ENCODE peak calls at places on chromosome 20, in eight cellular contexts. One of them, this sample, is unnamed.

GRCh38 chr20:35698298-35699126 is 640 bp downstream of the NFS1 start:
- DNase-seq in prostate gland: peak; percentile 10
- DNase-seq in AG10803: no peak
- DNase-seq in ascending aorta: no peak
- DNase-seq in fibroblast of mammary gland: no peak
- DNase-seq in MV-4-11: no peak
- DNase-seq in iris pigment epithelial cell: no peak
- DNase-seq in Right ventricle myocardium superior: no peak
- DNase-seq in this sample: peak; percentile 39

GRCh38 chr20:63979549-63980316 is at the start of gene SAMD10:
- DNase-seq in MV-4-11: peak; percentile 77
- DNase-seq in AG10803: no peak
- DNase-seq in Right ventricle myocardium superior: peak; percentile 64
- DNase-seq in fibroblast of mammary gland: no peak
- DNase-seq in iris pigment epithelial cell: peak; percentile 36
- DNase-seq in prostate gland: no peak
- DNase-seq in ascending aorta: no peak
- DNase-seq in this sample: peak; percentile 78

GRCh38 chr20:63092660-63093215 is 86.0 kb upstream of the BHLHE23 start:
- DNase-seq in iris pigment epithelial cell: no peak
- DNase-seq in AG10803: no peak
- DNase-seq in ascending aorta: peak; percentile 44
- DNase-seq in prostate gland: no peak
- DNase-seq in Right ventricle myocardium superior: peak; percentile 24
- DNase-seq in fibroblast of mammary gland: no peak
- DNase-seq in MV-4-11: no peak
- DNase-seq in this sample: no peak

GRCh38 chr20:14958626-14959025 is 621.2 kb upstream of the FLRT3 start:
- DNase-seq in AG10803: no peak
- DNase-seq in MV-4-11: no peak
- DNase-seq in Right ventricle myocardium superior: no peak
- DNase-seq in prostate gland: no peak
- DNase-seq in iris pigment epithelial cell: no peak
- DNase-seq in fibroblast of mammary gland: no peak
- DNase-seq in ascending aorta: no peak
- DNase-seq in this sample: no peak

GRCh38 chr20:38433304-38433972 is 1.7 kb downstream of the SNHG17 start:
- DNase-seq in MV-4-11: no peak
- DNase-seq in AG10803: no peak
- DNase-seq in Right ventricle myocardium superior: peak; percentile 24
- DNase-seq in prostate gland: no peak
- DNase-seq in iris pigment epithelial cell: no peak
- DNase-seq in ascending aorta: no peak
- DNase-seq in fibroblast of mammary gland: no peak
- DNase-seq in this sample: no peak

GRCh38 chr20:63351811-63352591 is 9.1 kb downstream of the CHRNA4 start:
- DNase-seq in prostate gland: no peak
- DNase-seq in ascending aorta: no peak
- DNase-seq in fibroblast of mammary gland: no peak
- DNase-seq in Right ventricle myocardium superior: peak; percentile 82
- DNase-seq in MV-4-11: no peak
- DNase-seq in iris pigment epithelial cell: no peak
- DNase-seq in AG10803: no peak
- DNase-seq in this sample: no peak

GRCh38 chr20:57582432-57583288 is 21.8 kb downstream of the PCK1 start:
- DNase-seq in Right ventricle myocardium superior: peak; percentile 66
- DNase-seq in MV-4-11: no peak
- DNase-seq in iris pigment epithelial cell: peak; percentile 92
- DNase-seq in fibroblast of mammary gland: peak; percentile 6
- DNase-seq in AG10803: no peak
- DNase-seq in prostate gland: no peak
- DNase-seq in ascending aorta: peak; percentile 87
- DNase-seq in this sample: peak; percentile 12

GRCh38 chr20:8774412-8774811 is 294.5 kb upstream of the PLCB4 start:
- DNase-seq in AG10803: no peak
- DNase-seq in Right ventricle myocardium superior: no peak
- DNase-seq in MV-4-11: no peak
- DNase-seq in fibroblast of mammary gland: peak; percentile 11
- DNase-seq in prostate gland: no peak
- DNase-seq in ascending aorta: no peak
- DNase-seq in iris pigment epithelial cell: peak; percentile 19
- DNase-seq in this sample: no peak

GRCh38 chr20:2507875-2508630 is 662 bp downstream of the ZNF343 start:
- DNase-seq in prostate gland: no peak
- DNase-seq in iris pigment epithelial cell: peak; percentile 16
- DNase-seq in AG10803: peak; percentile 63
- DNase-seq in fibroblast of mammary gland: peak; percentile 73
- DNase-seq in Right ventricle myocardium superior: no peak
- DNase-seq in MV-4-11: no peak
- DNase-seq in ascending aorta: no peak
- DNase-seq in this sample: peak; percentile 44

GRCh38 chr20:50450961-50451752 is 59.0 kb upstream of the PTPN1 start:
- DNase-seq in Right ventricle myocardium superior: peak; percentile 57
- DNase-seq in ascending aorta: no peak
- DNase-seq in fibroblast of mammary gland: peak; percentile 71
- DNase-seq in MV-4-11: peak; percentile 99
- DNase-seq in iris pigment epithelial cell: peak; percentile 76
- DNase-seq in AG10803: peak; percentile 63
- DNase-seq in prostate gland: no peak
- DNase-seq in this sample: peak; percentile 67

GRCh38 chr20:7094438-7094997 is 327.0 kb downstream of the BMP2 start:
- DNase-seq in ascending aorta: no peak
- DNase-seq in prostate gland: no peak
- DNase-seq in fibroblast of mammary gland: peak; percentile 19
- DNase-seq in AG10803: no peak
- DNase-seq in MV-4-11: peak; percentile 30
- DNase-seq in Right ventricle myocardium superior: no peak
- DNase-seq in iris pigment epithelial cell: peak; percentile 62
- DNase-seq in this sample: peak; percentile 71

GRCh38 chr20:45211569-45212474 is 5.0 kb downstream of the SEMG1 start:
- DNase-seq in AG10803: no peak
- DNase-seq in Right ventricle myocardium superior: no peak
- DNase-seq in MV-4-11: no peak
- DNase-seq in iris pigment epithelial cell: no peak
- DNase-seq in prostate gland: no peak
- DNase-seq in ascending aorta: no peak
- DNase-seq in fibroblast of mammary gland: no peak
- DNase-seq in this sample: no peak

GRCh38 chr20:24523661-24524060 is 54.2 kb downstream of the SYNDIG1 start:
- DNase-seq in Right ventricle myocardium superior: no peak
- DNase-seq in ascending aorta: no peak
- DNase-seq in MV-4-11: no peak
- DNase-seq in AG10803: no peak
- DNase-seq in iris pigment epithelial cell: no peak
- DNase-seq in prostate gland: no peak
- DNase-seq in fibroblast of mammary gland: no peak
- DNase-seq in this sample: no peak

GRCh38 chr20:38156280-38156679 is 8.8 kb downstream of the TGM2 start:
- DNase-seq in iris pigment epithelial cell: no peak
- DNase-seq in ascending aorta: no peak
- DNase-seq in MV-4-11: no peak
- DNase-seq in Right ventricle myocardium superior: no peak
- DNase-seq in AG10803: no peak
- DNase-seq in prostate gland: no peak
- DNase-seq in fibroblast of mammary gland: no peak
- DNase-seq in this sample: no peak

GRCh38 chr20:34515484-34516037 is 661 bp upstream of the DYNLRB1 start:
- DNase-seq in AG10803: no peak
- DNase-seq in fibroblast of mammary gland: peak; percentile 43
- DNase-seq in ascending aorta: peak; percentile 72
- DNase-seq in iris pigment epithelial cell: peak; percentile 71
- DNase-seq in MV-4-11: peak; percentile 50
- DNase-seq in Right ventricle myocardium superior: no peak
- DNase-seq in prostate gland: peak; percentile 73
- DNase-seq in this sample: peak; percentile 86

GRCh38 chr20:56683077-56683865 is 54.2 kb downstream of the TFAP2C start:
- DNase-seq in fibroblast of mammary gland: no peak
- DNase-seq in iris pigment epithelial cell: no peak
- DNase-seq in ascending aorta: no peak
- DNase-seq in MV-4-11: no peak
- DNase-seq in AG10803: no peak
- DNase-seq in Right ventricle myocardium superior: no peak
- DNase-seq in prostate gland: no peak
- DNase-seq in this sample: no peak

GRCh38 chr20:19907326-19908056 is 109.7 kb upstream of the NAA20 start:
- DNase-seq in fibroblast of mammary gland: no peak
- DNase-seq in AG10803: no peak
- DNase-seq in MV-4-11: no peak
- DNase-seq in prostate gland: no peak
- DNase-seq in Right ventricle myocardium superior: peak; percentile 81
- DNase-seq in ascending aorta: no peak
- DNase-seq in iris pigment epithelial cell: no peak
- DNase-seq in this sample: no peak

GRCh38 chr20:13995841-13996240 is 525 bp downstream of the MACROD2 start:
- DNase-seq in AG10803: no peak
- DNase-seq in ascending aorta: no peak
- DNase-seq in fibroblast of mammary gland: no peak
- DNase-seq in Right ventricle myocardium superior: peak; percentile 52
- DNase-seq in iris pigment epithelial cell: no peak
- DNase-seq in prostate gland: peak; percentile 52
- DNase-seq in MV-4-11: no peak
- DNase-seq in this sample: no peak

GRCh38 chr20:20439602-20440001 is 71.7 kb downstream of the INSM1 start:
- DNase-seq in iris pigment epithelial cell: no peak
- DNase-seq in AG10803: no peak
- DNase-seq in prostate gland: no peak
- DNase-seq in ascending aorta: no peak
- DNase-seq in Right ventricle myocardium superior: no peak
- DNase-seq in fibroblast of mammary gland: no peak
- DNase-seq in MV-4-11: no peak
- DNase-seq in this sample: no peak

GRCh38 chr20:62344782-62345181 is 22.3 kb downstream of the LAMA5 start:
- DNase-seq in prostate gland: no peak
- DNase-seq in fibroblast of mammary gland: no peak
- DNase-seq in AG10803: no peak
- DNase-seq in iris pigment epithelial cell: peak; percentile 55
- DNase-seq in ascending aorta: no peak
- DNase-seq in Right ventricle myocardium superior: peak; percentile 31
- DNase-seq in MV-4-11: peak; percentile 22
- DNase-seq in this sample: no peak

GRCh38 chr20:2745936-2746635 is 53.5 kb downstream of the EBF4 start:
- DNase-seq in iris pigment epithelial cell: no peak
- DNase-seq in AG10803: no peak
- DNase-seq in fibroblast of mammary gland: no peak
- DNase-seq in ascending aorta: no peak
- DNase-seq in Right ventricle myocardium superior: no peak
- DNase-seq in MV-4-11: no peak
- DNase-seq in prostate gland: no peak
- DNase-seq in this sample: no peak

GRCh38 chr20:39878321-39878720 is 810.7 kb downstream of the MAFB start:
- DNase-seq in prostate gland: no peak
- DNase-seq in fibroblast of mammary gland: no peak
- DNase-seq in AG10803: no peak
- DNase-seq in MV-4-11: no peak
- DNase-seq in iris pigment epithelial cell: no peak
- DNase-seq in Right ventricle myocardium superior: no peak
- DNase-seq in ascending aorta: no peak
- DNase-seq in this sample: no peak

GRCh38 chr20:58048096-58048702 is 180.3 kb downstream of the ANKRD60 start:
- DNase-seq in iris pigment epithelial cell: peak; percentile 32
- DNase-seq in ascending aorta: no peak
- DNase-seq in AG10803: peak; percentile 74
- DNase-seq in fibroblast of mammary gland: peak; percentile 44
- DNase-seq in MV-4-11: peak; percentile 4
- DNase-seq in Right ventricle myocardium superior: no peak
- DNase-seq in prostate gland: peak; percentile 53
- DNase-seq in this sample: peak; percentile 33

GRCh38 chr20:37081717-37082289 is 14.0 kb downstream of the RBL1 start:
- DNase-seq in iris pigment epithelial cell: peak; percentile 25
- DNase-seq in AG10803: no peak
- DNase-seq in ascending aorta: no peak
- DNase-seq in fibroblast of mammary gland: peak; percentile 7
- DNase-seq in prostate gland: no peak
- DNase-seq in Right ventricle myocardium superior: no peak
- DNase-seq in MV-4-11: peak; percentile 7
- DNase-seq in this sample: peak; percentile 22

GRCh38 chr20:50715694-50716093 is 15.7 kb upstream of the PARD6B start:
- DNase-seq in prostate gland: no peak
- DNase-seq in MV-4-11: no peak
- DNase-seq in Right ventricle myocardium superior: no peak
- DNase-seq in ascending aorta: peak; percentile 16
- DNase-seq in AG10803: no peak
- DNase-seq in iris pigment epithelial cell: no peak
- DNase-seq in fibroblast of mammary gland: no peak
- DNase-seq in this sample: no peak

GRCh38 chr20:58033026-58033536 is 195.4 kb downstream of the ANKRD60 start:
- DNase-seq in ascending aorta: no peak
- DNase-seq in AG10803: no peak
- DNase-seq in Right ventricle myocardium superior: no peak
- DNase-seq in fibroblast of mammary gland: no peak
- DNase-seq in prostate gland: no peak
- DNase-seq in iris pigment epithelial cell: no peak
- DNase-seq in MV-4-11: no peak
- DNase-seq in this sample: no peak

GRCh38 chr20:25295386-25296093 is 47.7 kb downstream of the PYGB start:
- DNase-seq in AG10803: peak; percentile 46
- DNase-seq in iris pigment epithelial cell: no peak
- DNase-seq in ascending aorta: peak; percentile 79
- DNase-seq in prostate gland: no peak
- DNase-seq in MV-4-11: no peak
- DNase-seq in Right ventricle myocardium superior: peak; percentile 78
- DNase-seq in fibroblast of mammary gland: no peak
- DNase-seq in this sample: no peak

GRCh38 chr20:47585087-47585747 is 83.5 kb downstream of the NCOA3 start:
- DNase-seq in AG10803: no peak
- DNase-seq in ascending aorta: no peak
- DNase-seq in prostate gland: no peak
- DNase-seq in Right ventricle myocardium superior: no peak
- DNase-seq in MV-4-11: peak; percentile 33
- DNase-seq in iris pigment epithelial cell: no peak
- DNase-seq in fibroblast of mammary gland: peak; percentile 28
- DNase-seq in this sample: no peak

GRCh38 chr20:29687438-29687837 is 1570.0 kb upstream of the DEFB115 start:
- DNase-seq in Right ventricle myocardium superior: no peak
- DNase-seq in iris pigment epithelial cell: no peak
- DNase-seq in MV-4-11: no peak
- DNase-seq in ascending aorta: no peak
- DNase-seq in prostate gland: no peak
- DNase-seq in fibroblast of mammary gland: no peak
- DNase-seq in AG10803: no peak
- DNase-seq in this sample: no peak

GRCh38 chr20:41348430-41349172 is 8.0 kb downstream of the LPIN3 start:
- DNase-seq in ascending aorta: no peak
- DNase-seq in prostate gland: no peak
- DNase-seq in AG10803: no peak
- DNase-seq in MV-4-11: no peak
- DNase-seq in iris pigment epithelial cell: no peak
- DNase-seq in Right ventricle myocardium superior: peak; percentile 33
- DNase-seq in fibroblast of mammary gland: no peak
- DNase-seq in this sample: no peak

GRCh38 chr20:10716855-10717254 is 43.1 kb upstream of the JAG1 start:
- DNase-seq in MV-4-11: no peak
- DNase-seq in fibroblast of mammary gland: peak; percentile 41
- DNase-seq in AG10803: no peak
- DNase-seq in iris pigment epithelial cell: peak; percentile 36
- DNase-seq in Right ventricle myocardium superior: no peak
- DNase-seq in prostate gland: no peak
- DNase-seq in ascending aorta: no peak
- DNase-seq in this sample: no peak

GRCh38 chr20:3209023-3209945 is at the start of gene ITPA:
- DNase-seq in AG10803: peak; percentile 37
- DNase-seq in ascending aorta: peak; percentile 69
- DNase-seq in MV-4-11: peak; percentile 42
- DNase-seq in prostate gland: peak; percentile 30
- DNase-seq in iris pigment epithelial cell: peak; percentile 27
- DNase-seq in fibroblast of mammary gland: peak; percentile 28
- DNase-seq in Right ventricle myocardium superior: peak; percentile 72
- DNase-seq in this sample: peak; percentile 80